ENCODE peak calls at places on chromosomes 5 and 9, in five cellular contexts. I is H1, M is NT2/D1, Y is HepG2, N is GM12878. H is an unnamed sample.
A peak's percentile ranks its signal among the peaks of the same experiment; 100 is the strongest.

GRCh38 chr9:6758418-6759113 is 793 bp downstream of the KDM4C start:
- DNase-seq in I (no peak), Y (peak; percentile 49), M (no peak), N (no peak), H (peak; percentile 16)

GRCh38 chr5:127919006-127919796 is 164.4 kb upstream of the SLC12A2 start:
- DNase-seq in M (no peak), Y (no peak), N (no peak), I (no peak), H (no peak)

GRCh38 chr5:79568632-79569190 is 43.5 kb upstream of the TENT2 start:
- DNase-seq in Y (no peak), N (no peak), I (no peak), M (no peak), H (no peak)

GRCh38 chr5:4584982-4585381 is 555.1 kb upstream of the ADAMTS16 start:
- DNase-seq in I (no peak), N (no peak), M (no peak), Y (no peak), H (no peak)

GRCh38 chr9:110065527-110065926 is 142.4 kb downstream of the C9orf152 start:
- DNase-seq in Y (no peak), M (no peak), I (no peak), N (no peak), H (no peak)

GRCh38 chr5:142357469-142358090 is 32.8 kb upstream of the SPRY4 start:
- DNase-seq in Y (no peak), M (no peak), I (no peak), N (no peak), H (no peak)

GRCh38 chr9:3879315-3879714 is 353.5 kb upstream of the RFX3 start:
- DNase-seq in I (no peak), N (no peak), M (no peak), Y (no peak), H (no peak)

GRCh38 chr9:98654247-98654646 is 54.5 kb downstream of the GABBR2 start:
- DNase-seq in Y (no peak), N (no peak), M (no peak), I (no peak), H (no peak)

GRCh38 chr5:95317085-95317484 is 32.2 kb upstream of the MCTP1 start:
- DNase-seq in N (no peak), I (no peak), M (no peak), Y (no peak), H (no peak)

GRCh38 chr5:142611154-142611553 is 74.7 kb downstream of the FGF1 start:
- DNase-seq in I (peak; percentile 49), M (peak; percentile 57), N (no peak), Y (peak; percentile 48), H (peak; percentile 75)

GRCh38 chr5:176716320-176716719 is 69.0 kb downstream of the TSPAN17 start:
- DNase-seq in I (no peak), M (no peak), Y (no peak), N (no peak), H (no peak)

GRCh38 chr9:70156729-70157128 is 102.0 kb upstream of the SMC5 start:
- DNase-seq in M (no peak), Y (no peak), N (no peak), I (no peak), H (no peak)

GRCh38 chr5:138967806-138968448 is 92.8 kb upstream of the LRRTM2 start:
- DNase-seq in N (no peak), I (no peak), M (no peak), Y (peak; percentile 23), H (no peak)

GRCh38 chr9:135224921-135225541 is 137.6 kb downstream of the OLFM1 start:
- DNase-seq in N (no peak), M (no peak), I (no peak), Y (no peak), H (no peak)

GRCh38 chr9:124517600-124517999 is 10.4 kb upstream of the NR5A1 start:
- DNase-seq in M (no peak), N (no peak), I (no peak), Y (no peak), H (no peak)

GRCh38 chr5:11547730-11548129 is 356.5 kb downstream of the CTNND2 start:
- DNase-seq in N (no peak), Y (no peak), I (no peak), M (no peak), H (no peak)

GRCh38 chr5:76294573-76294972 is 108.5 kb upstream of the IQGAP2 start:
- DNase-seq in I (no peak), Y (no peak), M (no peak), N (no peak), H (no peak)

GRCh38 chr5:6717687-6718086 is 4.5 kb downstream of the TENT4A start:
- DNase-seq in N (no peak), Y (no peak), M (no peak), I (no peak), H (no peak)

GRCh38 chr9:35605336-35606137 is 475 bp downstream of the TESK1 start:
- DNase-seq in N (no peak), Y (no peak), I (no peak), M (no peak), H (peak; percentile 61)

GRCh38 chr9:23194281-23194680 is 631.8 kb downstream of the ELAVL2 start:
- DNase-seq in I (no peak), N (no peak), Y (no peak), M (no peak), H (no peak)

GRCh38 chr5:170907758-170908157 is 45.9 kb downstream of the RANBP17 start:
- DNase-seq in I (no peak), N (no peak), Y (no peak), M (no peak), H (no peak)

GRCh38 chr9:93654351-93654961 is 78.1 kb downstream of the PHF2 start:
- DNase-seq in I (no peak), M (no peak), N (no peak), Y (no peak), H (no peak)

GRCh38 chr5:33711094-33711670 is 180.6 kb downstream of the ADAMTS12 start:
- DNase-seq in M (no peak), I (no peak), Y (no peak), N (no peak), H (no peak)

GRCh38 chr9:76699966-76700365 is 64.3 kb upstream of the PCA3 start:
- DNase-seq in I (no peak), N (no peak), M (no peak), Y (no peak), H (no peak)

GRCh38 chr9:125634040-125634717 is 72.8 kb downstream of the MAPKAP1 start:
- DNase-seq in Y (no peak), N (no peak), I (no peak), M (no peak), H (no peak)

GRCh38 chr5:173498871-173499470 is 117.5 kb downstream of the BOD1 start:
- DNase-seq in Y (peak; percentile 50), I (no peak), M (peak; percentile 2), N (no peak), H (no peak)

GRCh38 chr9:137583957-137584356 is 5.2 kb upstream of the DPH7 start:
- DNase-seq in N (no peak), I (no peak), M (no peak), Y (no peak), H (no peak)

GRCh38 chr5:143101740-143102386 is 301.6 kb downstream of the NR3C1 start:
- DNase-seq in M (no peak), I (no peak), N (no peak), Y (no peak), H (no peak)

GRCh38 chr5:64603676-64604075 is 86.6 kb upstream of the SHISAL2B start:
- DNase-seq in M (no peak), N (no peak), Y (no peak), I (no peak), H (no peak)

DNA sequence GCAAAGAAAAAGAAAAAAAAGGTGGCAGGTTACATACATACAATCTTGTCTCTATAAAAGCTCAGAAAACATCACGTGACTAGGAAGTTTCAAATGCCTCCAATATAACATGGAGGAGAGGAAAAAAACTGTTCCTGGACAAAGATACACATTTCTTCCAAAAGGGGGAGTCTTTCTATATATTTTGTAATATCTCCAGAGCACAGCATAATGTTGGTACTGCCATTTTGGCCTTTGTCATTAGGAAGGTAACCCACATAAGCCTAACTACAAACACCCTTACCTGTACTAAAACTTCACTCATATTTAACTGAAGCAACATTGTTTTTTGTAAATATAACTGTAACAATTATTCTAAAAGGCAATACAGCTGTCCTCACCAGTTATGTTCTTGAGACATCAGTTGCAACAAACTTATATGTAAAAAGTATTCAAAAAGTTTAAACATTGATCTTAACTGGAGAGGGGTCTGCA is 1.2 kb upstream of the BTF3 start:
- DNase-seq in I (no peak), N (no peak), Y (peak; percentile 90), M (no peak), H (peak; percentile 63)
- TF ChIP-seq SUZ12 in I (no peak), N (no peak), Y (no peak), M (no peak), H (no peak)

GRCh38 chr9:33946779-33947535 is 101.7 kb downstream of the UBAP2 start:
- DNase-seq in M (no peak), N (no peak), I (no peak), Y (no peak), H (no peak)
- TF ChIP-seq SUZ12 in M (no peak), N (no peak), I (no peak), Y (no peak), H (no peak)

GRCh38 chr9:2157277-2158105 is 142.3 kb downstream of the SMARCA2 start:
- DNase-seq in I (no peak), N (no peak), Y (no peak), M (no peak), H (peak; percentile 22)
- TF ChIP-seq SUZ12 in I (no peak), N (no peak), Y (no peak), M (no peak), H (no peak)

GRCh38 chr5:181188700-181189362 is 16.2 kb downstream of the TRIM7 start:
- DNase-seq in Y (peak; percentile 57), M (no peak), I (no peak), N (peak; percentile 85), H (peak; percentile 55)
- TF ChIP-seq SUZ12 in Y (no peak), M (no peak), I (no peak), N (no peak), H (no peak)

GRCh38 chr5:542693-543311 is 18.6 kb upstream of the SLC9A3 start:
- DNase-seq in Y (no peak), N (no peak), I (no peak), M (no peak), H (no peak)
- TF ChIP-seq SUZ12 in Y (no peak), N (no peak), I (no peak), M (no peak), H (no peak)

H was measured in HEK293T.